ENCODE peak calls at places on chromosomes 4 and X, in ten cellular contexts. G is stimulated activated CD4-positive, alpha-beta T cell treated with anti-CD3 and anti-CD28 coated beads, Interleukin-2, amount 100 ng/mL, for 24 hours; K is Caki2; D is tibial artery; H is omental fat pad; F is BJ; R is M059J; C is DMS153; Y is NCI-H526 treated with DMSO at 0.1 percent for 48 hours; L is AG08396. N is an unnamed sample.

GRCh38 chr4:99658666-99659065 is 1.0 kb upstream of the C4orf54 start:
- DNase-seq in G (no peak), K (no peak), D (no peak), H (no peak), F (no peak), R (no peak), C (no peak), Y (no peak), L (no peak), N (no peak)

GRCh38 chr4:20252656-20253271 is 1.1 kb downstream of the SLIT2 start:
- DNase-seq in G (no peak), K (no peak), D (peak; percentile 74), H (no peak), F (no peak), R (peak; percentile 54), C (no peak), Y (peak; percentile 57), L (peak; percentile 46), N (peak; percentile 42)

GRCh38 chrX:150649096-150649870 is 43.9 kb upstream of the MTMR1 start:
- DNase-seq in G (no peak), K (no peak), D (no peak), H (no peak), F (peak; percentile 31), R (peak; percentile 31), C (no peak), Y (no peak), L (peak; percentile 5), N (no peak)

GRCh38 chr4:55409468-55410171 is 13.9 kb downstream of the TMEM165 start:
- DNase-seq in G (no peak), K (no peak), D (no peak), H (no peak), F (no peak), R (no peak), C (no peak), Y (no peak), L (no peak), N (no peak)

GRCh38 chrX:13022926-13023325 is 21.5 kb downstream of the FAM9C start:
- DNase-seq in G (no peak), K (no peak), D (no peak), H (no peak), F (no peak), R (no peak), C (no peak), Y (no peak), L (no peak), N (no peak)

GRCh38 chrX:13535371-13535770 is 34.0 kb upstream of the EGFL6 start:
- DNase-seq in G (no peak), K (no peak), D (no peak), H (no peak), F (no peak), R (peak; percentile 8), C (no peak), Y (no peak), L (no peak), N (no peak)

GRCh38 chr4:53548662-53549061 is 42.6 kb downstream of the LNX1 start:
- DNase-seq in G (no peak), K (no peak), D (no peak), H (no peak), F (no peak), R (no peak), C (no peak), Y (no peak), L (no peak), N (no peak)

GRCh38 chrX:52217494-52218160 is 32.9 kb downstream of the MAGED4 start:
- DNase-seq in G (no peak), K (no peak), D (no peak), H (no peak), F (no peak), R (no peak), C (no peak), Y (no peak), L (no peak), N (no peak)

GRCh38 chr4:6960154-6960553 is 50.5 kb downstream of the TBC1D14 start:
- DNase-seq in G (no peak), K (no peak), D (no peak), H (no peak), F (no peak), R (no peak), C (no peak), Y (no peak), L (no peak), N (no peak)

GRCh38 chr4:20544645-20545044 is 155.6 kb upstream of the PACRGL start:
- DNase-seq in G (no peak), K (peak; percentile 26), D (no peak), H (no peak), F (no peak), R (peak; percentile 56), C (no peak), Y (peak; percentile 34), L (peak; percentile 25), N (peak; percentile 56)

GRCh38 chr4:16129336-16129735 is 45.5 kb upstream of the PROM1 start:
- DNase-seq in G (no peak), K (no peak), D (no peak), H (no peak), F (no peak), R (no peak), C (peak; percentile 82), Y (no peak), L (no peak), N (no peak)

GRCh38 chr4:66575024-66575696 is 904.9 kb upstream of the EPHA5 start:
- DNase-seq in G (no peak), K (peak; percentile 90), D (no peak), H (peak; percentile 56), F (no peak), R (peak; percentile 97), C (no peak), Y (no peak), L (peak; percentile 22), N (peak; percentile 97)

GRCh38 chrX:6159468-6159867 is 69.2 kb downstream of the NLGN4X start:
- DNase-seq in G (no peak), K (peak; percentile 64), D (no peak), H (no peak), F (no peak), R (no peak), C (no peak), Y (no peak), L (no peak), N (no peak)

GRCh38 chr4:39855909-39856512 is 121.7 kb downstream of the PDS5A start:
- DNase-seq in G (no peak), K (peak; percentile 63), D (no peak), H (no peak), F (no peak), R (peak; percentile 79), C (no peak), Y (no peak), L (peak; percentile 5), N (peak; percentile 34)

GRCh38 chr4:2135083-2135482 is 76.0 kb downstream of the NAT8L start:
- DNase-seq in G (peak; percentile 5), K (no peak), D (no peak), H (no peak), F (no peak), R (peak; percentile 51), C (no peak), Y (no peak), L (peak; percentile 33), N (no peak)

GRCh38 chr4:83906561-83906960 is 370.7 kb downstream of the GPAT3 start:
- DNase-seq in G (no peak), K (no peak), D (no peak), H (no peak), F (no peak), R (no peak), C (no peak), Y (no peak), L (no peak), N (no peak)

GRCh38 chr4:76943790-76944189 is 5.8 kb upstream of the SEPTIN11 start:
- DNase-seq in G (no peak), K (no peak), D (no peak), H (no peak), F (no peak), R (peak; percentile 71), C (no peak), Y (no peak), L (no peak), N (no peak)

GRCh38 chr4:1360423-1361283 is 13.6 kb downstream of the UVSSA start:
- DNase-seq in G (no peak), K (no peak), D (no peak), H (no peak), F (no peak), R (peak; percentile 18), C (no peak), Y (no peak), L (peak; percentile 58), N (no peak)

GRCh38 chr4:41428205-41428940 is 109.6 kb upstream of the LIMCH1 start:
- DNase-seq in G (no peak), K (no peak), D (no peak), H (no peak), F (no peak), R (no peak), C (no peak), Y (no peak), L (no peak), N (no peak)

GRCh38 chrX:154980330-154981115 is 42.0 kb downstream of the F8 start:
- DNase-seq in G (peak; percentile 74), K (peak; percentile 66), D (peak; percentile 74), H (peak; percentile 47), F (peak; percentile 9), R (peak; percentile 80), C (peak; percentile 81), Y (peak; percentile 80), L (peak; percentile 45), N (peak; percentile 55)

GRCh38 chr4:74174421-74174820 is 16.5 kb downstream of the MTHFD2L start:
- DNase-seq in G (no peak), K (no peak), D (no peak), H (no peak), F (no peak), R (no peak), C (no peak), Y (no peak), L (no peak), N (no peak)

N was measured in ACHN.